ENCODE peak calls at places on chromosomes 2 and 18, in nine cellular contexts. One of them, this sample, is unnamed.

GRCh38 chr18:7568426-7568825 is 1.3 kb downstream of the PTPRM start:
- DNase-seq in A549: no peak
- DNase-seq in GM12878: no peak
- DNase-seq in suprapubic skin: peak
- DNase-seq in H1: no peak
- DNase-seq in stomach: peak
- DNase-seq in transverse colon: peak
- DNase-seq in K562: no peak
- DNase-seq in ovary: peak
- DNase-seq in this sample: no peak

GRCh38 chr2:69659349-69659748 is 15.8 kb upstream of the AAK1 start:
- DNase-seq in A549: no peak
- DNase-seq in GM12878: no peak
- DNase-seq in suprapubic skin: no peak
- DNase-seq in H1: no peak
- DNase-seq in stomach: no peak
- DNase-seq in transverse colon: no peak
- DNase-seq in K562: no peak
- DNase-seq in ovary: no peak
- DNase-seq in this sample: no peak

GRCh38 chr18:24778810-24779418 is 318.5 kb downstream of the HRH4 start:
- DNase-seq in A549: no peak
- DNase-seq in GM12878: no peak
- DNase-seq in suprapubic skin: no peak
- DNase-seq in H1: no peak
- DNase-seq in stomach: no peak
- DNase-seq in transverse colon: no peak
- DNase-seq in K562: no peak
- DNase-seq in ovary: no peak
- DNase-seq in this sample: no peak

GRCh38 chr2:211673054-211673628 is 865.5 kb downstream of the ERBB4 start:
- DNase-seq in A549: no peak
- DNase-seq in GM12878: no peak
- DNase-seq in suprapubic skin: no peak
- DNase-seq in H1: no peak
- DNase-seq in stomach: no peak
- DNase-seq in transverse colon: no peak
- DNase-seq in K562: no peak
- DNase-seq in ovary: no peak
- DNase-seq in this sample: no peak

GRCh38 chr2:217790195-217790594 is 212.6 kb downstream of the TNS1 start:
- DNase-seq in A549: no peak
- DNase-seq in GM12878: no peak
- DNase-seq in suprapubic skin: no peak
- DNase-seq in H1: no peak
- DNase-seq in stomach: no peak
- DNase-seq in transverse colon: no peak
- DNase-seq in K562: no peak
- DNase-seq in ovary: peak
- DNase-seq in this sample: no peak

GRCh38 chr2:221283896-221284295 is 288.2 kb downstream of the EPHA4 start:
- DNase-seq in A549: no peak
- DNase-seq in GM12878: no peak
- DNase-seq in suprapubic skin: no peak
- DNase-seq in H1: no peak
- DNase-seq in stomach: no peak
- DNase-seq in transverse colon: no peak
- DNase-seq in K562: no peak
- DNase-seq in ovary: no peak
- DNase-seq in this sample: no peak

GRCh38 chr2:240988571-240989271 is 9.7 kb upstream of the SNED1 start:
- DNase-seq in A549: no peak
- DNase-seq in GM12878: no peak
- DNase-seq in suprapubic skin: peak
- DNase-seq in H1: no peak
- DNase-seq in stomach: peak
- DNase-seq in transverse colon: peak
- DNase-seq in K562: no peak
- DNase-seq in ovary: no peak
- DNase-seq in this sample: no peak

GRCh38 chr2:240123821-240124650 is 12.1 kb downstream of the COPS9 start:
- DNase-seq in A549: no peak
- DNase-seq in GM12878: no peak
- DNase-seq in suprapubic skin: peak
- DNase-seq in H1: no peak
- DNase-seq in stomach: peak
- DNase-seq in transverse colon: no peak
- DNase-seq in K562: no peak
- DNase-seq in ovary: no peak
- DNase-seq in this sample: no peak

GRCh38 chr2:30580394-30580793 is 133.3 kb downstream of the LCLAT1 start:
- DNase-seq in A549: no peak
- DNase-seq in GM12878: no peak
- DNase-seq in suprapubic skin: no peak
- DNase-seq in H1: no peak
- DNase-seq in stomach: no peak
- DNase-seq in transverse colon: no peak
- DNase-seq in K562: no peak
- DNase-seq in ovary: no peak
- DNase-seq in this sample: no peak

GRCh38 chr2:235433860-235434259 is 60.0 kb upstream of the AGAP1 start:
- DNase-seq in A549: no peak
- DNase-seq in GM12878: no peak
- DNase-seq in suprapubic skin: no peak
- DNase-seq in H1: no peak
- DNase-seq in stomach: peak
- DNase-seq in transverse colon: peak
- DNase-seq in K562: no peak
- DNase-seq in ovary: peak
- DNase-seq in this sample: peak

GRCh38 chr2:40193670-40194026 is 258.2 kb downstream of the SLC8A1 start:
- DNase-seq in A549: no peak
- DNase-seq in GM12878: no peak
- DNase-seq in suprapubic skin: no peak
- DNase-seq in H1: no peak
- DNase-seq in stomach: no peak
- DNase-seq in transverse colon: no peak
- DNase-seq in K562: no peak
- DNase-seq in ovary: no peak
- DNase-seq in this sample: no peak

GRCh38 chr2:228329279-228329678 is 147.8 kb upstream of the SPHKAP start:
- DNase-seq in A549: no peak
- DNase-seq in GM12878: no peak
- DNase-seq in suprapubic skin: no peak
- DNase-seq in H1: no peak
- DNase-seq in stomach: no peak
- DNase-seq in transverse colon: no peak
- DNase-seq in K562: no peak
- DNase-seq in ovary: no peak
- DNase-seq in this sample: no peak

GRCh38 chr2:9094117-9094516 is 90.6 kb upstream of the MBOAT2 start:
- DNase-seq in A549: no peak
- DNase-seq in GM12878: no peak
- DNase-seq in suprapubic skin: no peak
- DNase-seq in H1: no peak
- DNase-seq in stomach: no peak
- DNase-seq in transverse colon: no peak
- DNase-seq in K562: no peak
- DNase-seq in ovary: no peak
- DNase-seq in this sample: no peak

GRCh38 chr2:160431441-160431840 is 62.2 kb downstream of the RBMS1 start:
- DNase-seq in A549: no peak
- DNase-seq in GM12878: no peak
- DNase-seq in suprapubic skin: no peak
- DNase-seq in H1: no peak
- DNase-seq in stomach: no peak
- DNase-seq in transverse colon: no peak
- DNase-seq in K562: no peak
- DNase-seq in ovary: no peak
- DNase-seq in this sample: no peak

GRCh38 chr2:160427629-160428424 is 65.8 kb downstream of the RBMS1 start:
- DNase-seq in A549: no peak
- DNase-seq in GM12878: no peak
- DNase-seq in suprapubic skin: no peak
- DNase-seq in H1: no peak
- DNase-seq in stomach: no peak
- DNase-seq in transverse colon: peak
- DNase-seq in K562: no peak
- DNase-seq in ovary: no peak
- DNase-seq in this sample: no peak

GRCh38 chr2:160430001-160430344 is 63.6 kb downstream of the RBMS1 start:
- DNase-seq in A549: no peak
- DNase-seq in GM12878: no peak
- DNase-seq in suprapubic skin: no peak
- DNase-seq in H1: no peak
- DNase-seq in stomach: no peak
- DNase-seq in transverse colon: no peak
- DNase-seq in K562: no peak
- DNase-seq in ovary: no peak
- DNase-seq in this sample: no peak

GRCh38 chr2:160428425-160428763 is 65.2 kb downstream of the RBMS1 start:
- DNase-seq in A549: no peak
- DNase-seq in GM12878: no peak
- DNase-seq in suprapubic skin: no peak
- DNase-seq in H1: no peak
- DNase-seq in stomach: no peak
- DNase-seq in transverse colon: no peak
- DNase-seq in K562: no peak
- DNase-seq in ovary: no peak
- DNase-seq in this sample: no peak

DNA sequence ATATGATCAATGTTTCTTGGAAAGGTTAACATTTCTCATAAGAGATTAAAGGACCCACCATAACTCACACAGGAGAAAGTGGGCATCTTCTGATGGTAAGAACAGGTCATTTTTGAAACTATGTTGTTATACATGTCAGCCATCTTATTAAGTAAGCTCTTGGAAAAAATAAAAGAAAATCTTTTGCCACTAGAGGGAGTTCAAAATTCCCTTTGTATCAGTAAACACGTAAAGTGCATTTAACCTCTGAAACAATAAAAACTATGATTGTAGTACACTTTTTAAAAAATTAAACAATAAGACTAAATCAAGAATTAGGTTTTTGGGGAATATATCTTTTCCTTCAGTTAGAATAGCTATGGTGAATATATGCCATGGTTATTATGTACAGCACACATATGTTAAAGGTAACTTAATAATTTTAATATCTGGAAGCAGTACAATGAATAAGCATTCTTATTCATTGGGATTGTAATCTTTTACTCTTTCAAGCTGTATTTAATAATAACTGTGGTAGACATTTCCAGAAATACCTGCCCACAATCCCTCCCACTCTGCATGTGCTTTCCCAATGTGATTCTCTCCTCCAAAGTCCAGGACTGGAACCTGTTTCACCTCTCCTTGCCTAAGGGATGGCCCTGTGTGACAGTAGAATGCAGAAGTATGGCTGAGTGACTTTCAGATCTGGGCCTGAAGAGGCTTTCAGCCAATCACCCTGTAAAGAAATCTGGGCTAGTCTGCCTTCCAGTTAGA is 64.2 kb downstream of the RBMS1 start:
- DNase-seq in A549: no peak
- DNase-seq in GM12878: no peak
- DNase-seq in suprapubic skin: no peak
- DNase-seq in H1: no peak
- DNase-seq in stomach: no peak
- DNase-seq in transverse colon: no peak
- DNase-seq in K562: peak
- DNase-seq in ovary: no peak
- DNase-seq in this sample: no peak
- TF ChIP-seq EP300 in A549: no peak
- TF ChIP-seq EP300 in GM12878: no peak
- TF ChIP-seq EP300 in suprapubic skin: no peak
- TF ChIP-seq EP300 in H1: no peak
- TF ChIP-seq EP300 in stomach: no peak
- TF ChIP-seq EP300 in transverse colon: no peak
- TF ChIP-seq EP300 in K562: no peak
- TF ChIP-seq EP300 in ovary: no peak
- TF ChIP-seq EP300 in this sample: no peak

GRCh38 chr2:15933184-15933845 is 7.0 kb upstream of the MYCN start:
- DNase-seq in A549: no peak
- DNase-seq in GM12878: no peak
- DNase-seq in suprapubic skin: no peak
- DNase-seq in H1: no peak
- DNase-seq in stomach: no peak
- DNase-seq in transverse colon: no peak
- DNase-seq in K562: no peak
- DNase-seq in ovary: no peak
- DNase-seq in this sample: no peak
- H3K27ac ChIP-seq in A549: no peak
- H3K27ac ChIP-seq in GM12878: no peak
- H3K27ac ChIP-seq in suprapubic skin: no peak
- H3K27ac ChIP-seq in H1: no peak
- H3K27ac ChIP-seq in stomach: no peak
- H3K27ac ChIP-seq in transverse colon: no peak
- H3K27ac ChIP-seq in K562: no peak
- H3K27ac ChIP-seq in ovary: no peak
- H3K27ac ChIP-seq in this sample: no peak

DNA sequence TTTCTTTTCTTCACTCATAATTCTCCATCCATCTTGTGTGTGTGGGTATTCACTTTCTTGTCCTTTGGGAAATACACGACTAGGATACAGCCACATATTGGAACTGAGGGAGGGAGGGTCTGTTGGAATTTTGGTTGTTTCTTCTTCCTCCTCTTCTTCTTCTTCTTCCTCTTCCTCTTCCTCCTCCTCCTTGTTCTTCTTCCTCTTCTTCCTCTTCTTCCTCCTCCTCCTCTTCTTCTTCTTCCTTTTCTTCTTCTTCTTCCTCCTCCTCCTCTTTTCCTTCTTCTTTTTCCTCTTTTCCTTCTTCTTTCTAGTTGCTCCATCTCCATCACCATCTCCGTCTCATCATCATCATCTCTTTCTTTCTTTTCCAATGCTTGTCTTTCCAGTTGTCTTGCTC is 1307.3 kb upstream of the ZEB2 start:
- DNase-seq in A549: no peak
- DNase-seq in GM12878: no peak
- DNase-seq in suprapubic skin: no peak
- DNase-seq in H1: no peak
- DNase-seq in stomach: no peak
- DNase-seq in transverse colon: no peak
- DNase-seq in K562: no peak
- DNase-seq in ovary: no peak
- DNase-seq in this sample: no peak
- TF ChIP-seq EP300 in A549: no peak
- TF ChIP-seq EP300 in GM12878: no peak
- TF ChIP-seq EP300 in suprapubic skin: no peak
- TF ChIP-seq EP300 in H1: no peak
- TF ChIP-seq EP300 in stomach: no peak
- TF ChIP-seq EP300 in transverse colon: no peak
- TF ChIP-seq EP300 in K562: no peak
- TF ChIP-seq EP300 in ovary: no peak
- TF ChIP-seq EP300 in this sample: no peak

DNA sequence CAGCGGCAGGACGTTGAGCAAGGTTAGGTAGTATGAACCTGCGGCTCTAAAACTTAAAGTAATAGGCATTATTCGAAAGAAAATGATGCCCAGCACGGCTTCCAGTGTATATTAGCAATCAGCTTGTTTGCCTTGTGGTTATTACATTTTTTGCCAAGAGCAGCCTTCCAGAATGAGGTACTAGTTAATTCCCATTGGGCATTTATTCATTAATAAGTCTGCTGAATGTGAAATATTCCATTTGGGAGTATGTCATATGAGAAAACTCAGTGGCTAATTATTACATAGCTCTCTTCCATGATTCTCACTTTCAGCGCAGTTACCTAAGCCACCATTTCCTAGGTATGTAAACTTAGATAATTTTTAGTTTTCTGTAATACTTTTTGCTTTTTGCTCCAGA is 12.9 kb downstream of the CRIM1 start:
- DNase-seq in A549: no peak
- DNase-seq in GM12878: no peak
- DNase-seq in suprapubic skin: no peak
- DNase-seq in H1: no peak
- DNase-seq in stomach: no peak
- DNase-seq in transverse colon: no peak
- DNase-seq in K562: no peak
- DNase-seq in ovary: no peak
- DNase-seq in this sample: no peak
- H3K27ac ChIP-seq in A549: peak
- H3K27ac ChIP-seq in GM12878: no peak
- H3K27ac ChIP-seq in suprapubic skin: peak
- H3K27ac ChIP-seq in H1: no peak
- H3K27ac ChIP-seq in stomach: no peak
- H3K27ac ChIP-seq in transverse colon: peak
- H3K27ac ChIP-seq in K562: no peak
- H3K27ac ChIP-seq in ovary: no peak
- H3K27ac ChIP-seq in this sample: no peak